ENCODE peak calls at places on chromosome 6, in ten cellular contexts. N, M, L, W, Z, U, P, T, H and V are unnamed samples.
A peak's percentile ranks its signal among the peaks of the same experiment; 100 is the strongest.

GRCh38 chr6:125966569-125966968 is 10.0 kb downstream of the HINT3 start:
- DNase-seq in P (no peak), U (no peak), M (no peak), L (no peak), N (no peak), T (no peak), W (no peak), Z (no peak), H (no peak), V (no peak)

GRCh38 chr6:37871616-37872384 is 52.3 kb downstream of the ZFAND3 start:
- DNase-seq in U (no peak), Z (no peak), H (peak; percentile 85), M (no peak), L (no peak), W (no peak), P (no peak), N (no peak), T (no peak), V (no peak)

GRCh38 chr6:45253457-45253856 is 74.7 kb upstream of the RUNX2 start:
- DNase-seq in T (no peak), H (no peak), N (no peak), Z (no peak), M (no peak), L (no peak), U (no peak), P (no peak), W (no peak), V (no peak)

GRCh38 chr6:128492386-128492785 is 28.0 kb downstream of the PTPRK start:
- DNase-seq in T (no peak), W (no peak), L (no peak), H (peak; percentile 55), N (no peak), P (no peak), M (no peak), Z (no peak), U (no peak), V (no peak)

GRCh38 chr6:128314190-128314589 is 206.2 kb downstream of the PTPRK start:
- DNase-seq in M (no peak), W (no peak), T (no peak), N (no peak), Z (no peak), U (no peak), P (no peak), L (no peak), H (no peak), V (no peak)

GRCh38 chr6:9404351-9405146 is 969.2 kb upstream of the SLC35B3 start:
- DNase-seq in T (no peak), Z (no peak), W (no peak), N (no peak), L (no peak), H (no peak), M (no peak), P (no peak), U (no peak), V (no peak)

GRCh38 chr6:36118550-36119107 is 11.7 kb upstream of the MAPK13 start:
- DNase-seq in T (no peak), W (no peak), M (no peak), N (peak; percentile 85), H (peak; percentile 48), L (no peak), U (no peak), P (peak; percentile 74), Z (no peak), V (no peak)

GRCh38 chr6:35077713-35078105 is 63.4 kb downstream of the TCP11 start:
- DNase-seq in M (no peak), U (no peak), H (no peak), W (no peak), N (no peak), P (no peak), L (no peak), T (no peak), Z (no peak), V (no peak)

GRCh38 chr6:40962241-40962640 is 76.8 kb downstream of the UNC5CL start:
- DNase-seq in Z (peak; percentile 27), U (no peak), T (peak; percentile 77), N (peak; percentile 41), M (no peak), L (no peak), W (no peak), P (no peak), H (peak; percentile 97), V (peak; percentile 31)

GRCh38 chr6:107626645-107627044 is 136.7 kb downstream of the SOBP start:
- DNase-seq in T (no peak), U (no peak), N (no peak), W (no peak), L (no peak), M (no peak), P (no peak), H (no peak), Z (no peak), V (no peak)

GRCh38 chr6:56938634-56939294 is 16.1 kb upstream of the BEND6 start:
- DNase-seq in W (no peak), M (peak; percentile 13), H (peak; percentile 100), P (no peak), T (peak; percentile 100), N (no peak), L (peak; percentile 45), Z (peak; percentile 92), U (no peak), V (no peak)

GRCh38 chr6:136793348-136793747 is 1.1 kb upstream of the MAP3K5 start:
- DNase-seq in T (no peak), W (no peak), Z (no peak), N (peak; percentile 50), P (no peak), L (no peak), H (peak; percentile 52), M (no peak), U (no peak), V (peak; percentile 31)

GRCh38 chr6:16575655-16576054 is 185.6 kb downstream of the ATXN1 start:
- DNase-seq in P (no peak), N (no peak), M (no peak), W (no peak), L (no peak), U (no peak), Z (no peak), T (no peak), H (no peak), V (no peak)

GRCh38 chr6:68633654-68634502 is 1.2 kb upstream of the ADGRB3 start:
- DNase-seq in W (no peak), U (no peak), Z (no peak), N (no peak), M (no peak), L (no peak), H (no peak), T (no peak), P (no peak), V (no peak)

GRCh38 chr6:148146717-148147116 is 195.9 kb upstream of the SASH1 start:
- DNase-seq in H (peak; percentile 76), P (no peak), T (peak; percentile 13), U (peak; percentile 36), M (no peak), Z (no peak), L (no peak), W (no peak), N (peak; percentile 86), V (no peak)

GRCh38 chr6:83126223-83126622 is 58.8 kb downstream of the DOP1A start:
- DNase-seq in N (no peak), W (no peak), H (no peak), M (no peak), P (no peak), L (no peak), T (no peak), Z (no peak), U (no peak), V (no peak)

GRCh38 chr6:159720708-159721107 is 6.6 kb upstream of the WTAP start:
- DNase-seq in H (peak; percentile 52), Z (no peak), M (no peak), W (no peak), N (peak; percentile 60), L (no peak), T (peak; percentile 42), P (no peak), U (peak; percentile 78), V (peak; percentile 31)

GRCh38 chr6:56144538-56145324 is 102.6 kb downstream of the COL21A1 start:
- DNase-seq in M (no peak), L (no peak), P (no peak), H (peak; percentile 44), U (no peak), W (no peak), N (no peak), T (no peak), Z (peak; percentile 4), V (no peak)

GRCh38 chr6:154981071-154981373 is 14.1 kb upstream of the TIAM2 start:
- DNase-seq in W (no peak), P (no peak), H (peak; percentile 88), L (no peak), Z (no peak), U (no peak), M (no peak), T (no peak), N (no peak), V (peak; percentile 51)

GRCh38 chr6:6891949-6892461 is 215.8 kb upstream of the RREB1 start:
- DNase-seq in M (no peak), T (no peak), N (no peak), U (no peak), H (peak; percentile 38), P (peak; percentile 61), W (no peak), Z (no peak), L (no peak), V (no peak)

GRCh38 chr6:10411131-10411914 is 3.6 kb downstream of the TFAP2A start:
- DNase-seq in W (peak; percentile 40), Z (no peak), H (peak; percentile 32), N (no peak), M (no peak), L (no peak), P (no peak), U (no peak), T (no peak), V (no peak)

GRCh38 chr6:145508107-145508506 is 227.2 kb downstream of the EPM2A start:
- DNase-seq in M (no peak), L (no peak), T (no peak), U (peak; percentile 1), N (no peak), P (no peak), H (peak; percentile 17), Z (no peak), W (no peak), V (no peak)
- TF ChIP-seq CTCF in M (no peak), L (no peak), T (no peak), U (peak; percentile 55), N (no peak), P (no peak), H (peak; percentile 46), Z (no peak), W (no peak), V (no peak)

GRCh38 chr6:94323853-94324252 is 904.5 kb upstream of the EPHA7 start:
- DNase-seq in L (no peak), W (no peak), M (no peak), N (no peak), P (no peak), U (no peak), T (no peak), Z (no peak), H (no peak), V (no peak)
- TF ChIP-seq CTCF in L (no peak), W (no peak), M (no peak), N (no peak), P (no peak), U (peak; percentile 42), T (no peak), Z (no peak), H (no peak), V (no peak)

GRCh38 chr6:4848382-4849068 is 72.3 kb downstream of the CDYL start:
- DNase-seq in L (peak; percentile 34), W (no peak), P (no peak), U (peak; percentile 42), M (peak; percentile 29), T (no peak), N (peak; percentile 42), Z (no peak), H (no peak), V (peak; percentile 21)
- TF ChIP-seq CTCF in L (peak; percentile 58), W (peak; percentile 13), P (peak; percentile 46), U (peak; percentile 71), M (peak; percentile 39), T (peak; percentile 24), N (peak; percentile 36), Z (peak; percentile 14), H (no peak), V (peak; percentile 51)

GRCh38 chr6:145155873-145156782 is 579.2 kb downstream of the EPM2A start:
- DNase-seq in T (no peak), H (peak; percentile 48), U (no peak), M (no peak), N (no peak), W (no peak), P (no peak), L (no peak), Z (no peak), V (no peak)
- TF ChIP-seq CTCF in T (no peak), H (no peak), U (no peak), M (no peak), N (no peak), W (no peak), P (no peak), L (no peak), Z (no peak), V (no peak)